ENCODE peak calls at places on chromosomes 7 and 10, in six cellular contexts. One of them, this sample, is unnamed. For H4K20me1, the result is how much of the 10 kb centered on the place peaks cover.

GRCh38 chr10:101812606-101813005 is 5.6 kb downstream of the OGA start:
- DNase-seq in K562: no peak
- DNase-seq in neural progenitor cell: no peak
- DNase-seq in IMR-90: peak
- DNase-seq in fibroblast of lung: no peak
- DNase-seq in HepG2: no peak
- DNase-seq in this sample: no peak

GRCh38 chr7:1741751-1742554 is 71.9 kb downstream of the ELFN1 start:
- DNase-seq in K562: peak
- DNase-seq in neural progenitor cell: no peak
- DNase-seq in IMR-90: no peak
- DNase-seq in fibroblast of lung: no peak
- DNase-seq in HepG2: no peak
- DNase-seq in this sample: no peak

GRCh38 chr7:155590215-155591023 is 44.1 kb upstream of the CNPY1 start:
- DNase-seq in K562: peak
- DNase-seq in neural progenitor cell: no peak
- DNase-seq in IMR-90: peak
- DNase-seq in fibroblast of lung: no peak
- DNase-seq in HepG2: peak
- DNase-seq in this sample: peak

GRCh38 chr7:70766694-70767093 is 365.2 kb upstream of the GALNT17 start:
- DNase-seq in K562: no peak
- DNase-seq in neural progenitor cell: no peak
- DNase-seq in IMR-90: no peak
- DNase-seq in fibroblast of lung: no peak
- DNase-seq in HepG2: no peak
- DNase-seq in this sample: no peak

GRCh38 chr7:115066050-115066449 is 144.2 kb downstream of the MDFIC start:
- DNase-seq in K562: no peak
- DNase-seq in neural progenitor cell: peak
- DNase-seq in IMR-90: no peak
- DNase-seq in fibroblast of lung: no peak
- DNase-seq in HepG2: no peak
- DNase-seq in this sample: peak

GRCh38 chr7:131537581-131537980 is 18.8 kb downstream of the PODXL start:
- DNase-seq in K562: no peak
- DNase-seq in neural progenitor cell: no peak
- DNase-seq in IMR-90: no peak
- DNase-seq in fibroblast of lung: no peak
- DNase-seq in HepG2: no peak
- DNase-seq in this sample: no peak

GRCh38 chr7:122303971-122304603 is 463 bp downstream of the FEZF1 start:
- DNase-seq in K562: no peak
- DNase-seq in neural progenitor cell: peak
- DNase-seq in IMR-90: no peak
- DNase-seq in fibroblast of lung: no peak
- DNase-seq in HepG2: no peak
- DNase-seq in this sample: no peak

GRCh38 chr7:51060536-51060935 is 256.1 kb downstream of the COBL start:
- DNase-seq in K562: peak
- DNase-seq in neural progenitor cell: no peak
- DNase-seq in IMR-90: no peak
- DNase-seq in fibroblast of lung: no peak
- DNase-seq in HepG2: no peak
- DNase-seq in this sample: no peak

GRCh38 chr10:84540022-84540616 is 211.7 kb downstream of the CCSER2 start:
- DNase-seq in K562: no peak
- DNase-seq in neural progenitor cell: no peak
- DNase-seq in IMR-90: peak
- DNase-seq in fibroblast of lung: peak
- DNase-seq in HepG2: no peak
- DNase-seq in this sample: no peak

GRCh38 chr10:69864321-69864720 is 62.6 kb downstream of the COL13A1 start:
- DNase-seq in K562: no peak
- DNase-seq in neural progenitor cell: no peak
- DNase-seq in IMR-90: peak
- DNase-seq in fibroblast of lung: peak
- DNase-seq in HepG2: no peak
- DNase-seq in this sample: no peak

GRCh38 chr7:31096198-31096881 is 44.2 kb downstream of the ADCYAP1R1 start:
- DNase-seq in K562: no peak
- DNase-seq in neural progenitor cell: no peak
- DNase-seq in IMR-90: no peak
- DNase-seq in fibroblast of lung: no peak
- DNase-seq in HepG2: no peak
- DNase-seq in this sample: no peak

GRCh38 chr10:122010405-122011050 is 21.6 kb downstream of the TACC2 start:
- DNase-seq in K562: no peak
- DNase-seq in neural progenitor cell: no peak
- DNase-seq in IMR-90: no peak
- DNase-seq in fibroblast of lung: peak
- DNase-seq in HepG2: no peak
- DNase-seq in this sample: no peak

GRCh38 chr7:49631071-49631826 is 142.2 kb upstream of the VWC2 start:
- DNase-seq in K562: no peak
- DNase-seq in neural progenitor cell: no peak
- DNase-seq in IMR-90: no peak
- DNase-seq in fibroblast of lung: no peak
- DNase-seq in HepG2: no peak
- DNase-seq in this sample: no peak

GRCh38 chr10:26446258-26446657 is 8.1 kb downstream of the APBB1IP start:
- DNase-seq in K562: no peak
- DNase-seq in neural progenitor cell: no peak
- DNase-seq in IMR-90: no peak
- DNase-seq in fibroblast of lung: no peak
- DNase-seq in HepG2: no peak
- DNase-seq in this sample: no peak

GRCh38 chr7:138388673-138389491 is 71.2 kb upstream of the TRIM24 start:
- DNase-seq in K562: peak
- DNase-seq in neural progenitor cell: no peak
- DNase-seq in IMR-90: no peak
- DNase-seq in fibroblast of lung: no peak
- DNase-seq in HepG2: peak
- DNase-seq in this sample: no peak

GRCh38 chr7:143042821-143043271 is 9.3 kb upstream of the OR6V1 start:
- DNase-seq in K562: no peak
- DNase-seq in neural progenitor cell: no peak
- DNase-seq in IMR-90: no peak
- DNase-seq in fibroblast of lung: no peak
- DNase-seq in HepG2: peak
- DNase-seq in this sample: no peak

GRCh38 chr7:131502810-131503545 is 53.5 kb downstream of the PODXL start:
- DNase-seq in K562: peak
- DNase-seq in neural progenitor cell: no peak
- DNase-seq in IMR-90: peak
- DNase-seq in fibroblast of lung: peak
- DNase-seq in HepG2: peak
- DNase-seq in this sample: no peak

GRCh38 chr7:20409961-20410360 is 79.3 kb downstream of the ITGB8 start:
- DNase-seq in K562: no peak
- DNase-seq in neural progenitor cell: no peak
- DNase-seq in IMR-90: no peak
- DNase-seq in fibroblast of lung: no peak
- DNase-seq in HepG2: no peak
- DNase-seq in this sample: no peak

GRCh38 chr10:84267503-84268126 is 22.8 kb downstream of the RGR start:
- DNase-seq in K562: peak
- DNase-seq in neural progenitor cell: peak
- DNase-seq in IMR-90: peak
- DNase-seq in fibroblast of lung: peak
- DNase-seq in HepG2: peak
- DNase-seq in this sample: peak

GRCh38 chr10:47050618-47051455 is 139.6 kb downstream of the PTPN20 start:
- DNase-seq in K562: no peak
- DNase-seq in neural progenitor cell: no peak
- DNase-seq in IMR-90: no peak
- DNase-seq in fibroblast of lung: no peak
- DNase-seq in HepG2: no peak
- DNase-seq in this sample: no peak

GRCh38 chr7:152520861-152521302 is 85.1 kb upstream of the KMT2C start:
- DNase-seq in K562: peak
- DNase-seq in neural progenitor cell: no peak
- DNase-seq in IMR-90: no peak
- DNase-seq in fibroblast of lung: no peak
- DNase-seq in HepG2: no peak
- DNase-seq in this sample: no peak

GRCh38 chr7:151599401-151600227 is 79.9 kb upstream of the RHEB start:
- DNase-seq in K562: no peak
- DNase-seq in neural progenitor cell: no peak
- DNase-seq in IMR-90: peak
- DNase-seq in fibroblast of lung: peak
- DNase-seq in HepG2: no peak
- DNase-seq in this sample: no peak

GRCh38 chr7:105367458-105367857 is 21.3 kb downstream of the SRPK2 start:
- DNase-seq in K562: no peak
- DNase-seq in neural progenitor cell: no peak
- DNase-seq in IMR-90: no peak
- DNase-seq in fibroblast of lung: no peak
- DNase-seq in HepG2: peak
- DNase-seq in this sample: no peak

DNA sequence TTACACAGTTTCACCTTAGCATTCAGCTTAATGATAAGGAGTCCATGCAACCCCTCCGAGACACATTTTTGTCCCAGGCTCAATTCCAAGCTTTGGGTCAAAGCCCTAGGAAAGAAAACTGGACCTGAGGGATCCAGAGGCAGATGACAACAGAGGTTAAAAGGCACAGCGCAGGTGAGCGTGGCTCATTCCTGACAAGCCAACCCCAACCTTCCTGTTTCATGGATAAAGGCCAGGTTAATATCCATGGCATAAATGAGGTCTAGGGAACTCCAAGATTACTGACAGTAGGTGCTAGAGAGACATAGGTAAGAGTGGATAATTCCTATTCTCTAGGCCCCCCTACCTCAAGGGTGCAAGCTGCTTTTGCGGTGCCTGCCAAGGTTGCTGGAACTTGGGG is 86.7 kb upstream of the GPR22 start:
- DNase-seq in K562: no peak
- DNase-seq in neural progenitor cell: no peak
- DNase-seq in IMR-90: no peak
- DNase-seq in fibroblast of lung: no peak
- DNase-seq in HepG2: no peak
- DNase-seq in this sample: no peak
- H4K20me1 ChIP-seq in K562: under half
- H4K20me1 ChIP-seq in neural progenitor cell: under half
- H4K20me1 ChIP-seq in IMR-90: under half
- H4K20me1 ChIP-seq in fibroblast of lung: under half
- H4K20me1 ChIP-seq in HepG2: under half
- H4K20me1 ChIP-seq in this sample: under half

DNA sequence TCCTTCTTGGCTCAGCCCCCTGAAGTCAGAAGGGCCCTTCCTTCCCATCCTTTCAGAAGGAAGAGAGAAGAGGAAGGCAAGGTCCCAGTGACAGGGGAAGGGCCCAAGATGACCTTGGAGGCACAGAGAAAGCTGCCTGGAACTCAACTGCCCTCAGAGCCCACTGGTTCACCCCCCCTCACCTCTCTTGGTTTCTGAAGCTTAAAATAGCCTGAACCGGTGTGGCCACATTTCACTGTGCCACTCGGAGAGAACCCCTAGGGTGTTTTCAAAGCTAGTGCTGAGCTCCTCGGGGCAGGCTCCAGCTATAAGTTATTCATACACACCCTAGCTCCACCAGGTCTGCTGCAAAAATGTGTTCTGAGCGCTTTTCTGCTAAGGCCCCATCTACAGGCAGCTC is 60.9 kb upstream of the ADRB1 start:
- DNase-seq in K562: no peak
- DNase-seq in neural progenitor cell: no peak
- DNase-seq in IMR-90: no peak
- DNase-seq in fibroblast of lung: no peak
- DNase-seq in HepG2: no peak
- DNase-seq in this sample: no peak
- H3K4me3 ChIP-seq in K562: no peak
- H3K4me3 ChIP-seq in neural progenitor cell: no peak
- H3K4me3 ChIP-seq in IMR-90: no peak
- H3K4me3 ChIP-seq in fibroblast of lung: no peak
- H3K4me3 ChIP-seq in HepG2: no peak
- H3K4me3 ChIP-seq in this sample: no peak

DNA sequence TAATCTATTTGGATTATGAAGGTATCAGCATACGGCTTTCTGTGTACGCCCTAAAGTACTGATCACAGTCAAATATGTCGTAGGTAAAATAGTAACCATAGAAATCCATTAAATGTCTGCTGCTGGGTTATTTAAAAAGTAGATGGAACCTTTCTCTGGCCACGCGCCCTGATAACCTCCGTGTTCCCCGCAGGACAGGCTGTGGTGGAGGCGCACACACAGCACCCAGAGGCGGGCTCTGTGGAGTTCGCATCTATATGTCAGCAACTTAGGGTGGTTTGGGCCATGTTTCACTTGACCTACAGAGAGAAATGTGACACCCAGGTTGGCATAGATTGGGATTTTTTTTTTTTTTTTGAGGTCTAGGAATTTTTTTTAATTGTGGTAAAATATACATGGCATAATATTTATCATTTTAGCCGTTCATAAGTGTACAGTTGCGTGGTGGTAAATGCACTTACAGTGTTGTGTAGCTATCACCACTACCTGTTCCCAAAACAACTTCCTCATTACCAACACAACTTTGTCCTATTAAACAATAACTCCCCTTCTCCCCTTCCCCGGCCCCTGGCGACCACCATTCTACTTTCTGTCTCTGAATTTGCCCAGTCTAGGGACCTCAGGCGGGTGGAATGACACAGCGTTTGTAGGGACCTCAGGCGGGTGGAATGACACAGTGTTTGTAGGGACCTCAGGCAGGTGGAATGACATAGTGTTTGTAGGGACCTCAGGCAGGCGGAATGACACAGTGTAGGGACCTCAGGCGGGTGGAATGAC is 15.4 kb downstream of the PPP2R2D start:
- DNase-seq in K562: peak
- DNase-seq in neural progenitor cell: no peak
- DNase-seq in IMR-90: no peak
- DNase-seq in fibroblast of lung: no peak
- DNase-seq in HepG2: no peak
- DNase-seq in this sample: no peak
- H4K20me1 ChIP-seq in K562: under half
- H4K20me1 ChIP-seq in neural progenitor cell: under half
- H4K20me1 ChIP-seq in IMR-90: under half
- H4K20me1 ChIP-seq in fibroblast of lung: under half
- H4K20me1 ChIP-seq in HepG2: under half
- H4K20me1 ChIP-seq in this sample: half or more

DNA sequence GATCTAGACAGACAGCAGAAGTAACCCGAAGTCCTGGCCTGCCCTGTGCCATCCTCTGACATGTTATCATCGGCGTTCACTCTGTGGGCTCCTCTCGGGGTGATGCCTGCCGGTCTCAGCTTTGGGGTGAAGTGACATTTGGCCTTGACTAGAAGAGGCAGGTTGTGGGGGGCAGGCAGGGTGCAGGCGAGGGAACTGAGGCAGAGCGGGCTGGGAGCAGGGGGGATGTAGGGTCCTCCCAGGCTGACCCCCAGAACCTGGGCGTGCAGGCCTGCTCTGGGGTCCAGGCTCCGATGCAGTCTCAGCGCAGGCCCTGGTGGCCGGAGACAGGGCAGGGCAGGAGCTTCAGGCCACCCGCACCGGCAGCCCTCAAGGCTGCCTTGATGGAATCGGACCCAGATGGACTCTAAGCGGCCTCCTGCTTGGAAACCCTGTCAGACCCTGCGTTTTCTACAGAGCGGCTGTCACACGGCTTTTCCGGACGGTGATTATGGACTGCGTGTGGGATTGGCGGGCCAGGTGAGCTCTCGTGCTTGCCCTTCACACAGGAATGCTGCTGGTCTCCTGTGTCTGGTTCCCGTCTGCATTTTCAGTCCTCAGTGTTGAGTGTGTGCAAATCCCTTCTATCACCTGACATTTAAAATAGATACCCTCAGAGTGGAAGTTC is 842 bp upstream of the JAKMIP3 start:
- DNase-seq in K562: no peak
- DNase-seq in neural progenitor cell: no peak
- DNase-seq in IMR-90: no peak
- DNase-seq in fibroblast of lung: no peak
- DNase-seq in HepG2: no peak
- DNase-seq in this sample: no peak
- H3K4me3 ChIP-seq in K562: no peak
- H3K4me3 ChIP-seq in neural progenitor cell: peak
- H3K4me3 ChIP-seq in IMR-90: peak
- H3K4me3 ChIP-seq in fibroblast of lung: peak
- H3K4me3 ChIP-seq in HepG2: peak
- H3K4me3 ChIP-seq in this sample: no peak

This sample was measured in DND-41.